ENCODE peak calls at places on chromosome 15, in nine cellular contexts. G is SK-N-SH; X is colonic mucosa; A is lung; N is CD8-positive, alpha-beta T cell; W is cardiac muscle cell; Q is H1; S is heart right ventricle; H is spleen. L is an unnamed sample.

GRCh38 chr15:69952210-69952555 is 145.5 kb downstream of the TLE3 start:
- DNase-seq in S (no peak), Q (no peak), X (no peak), G (no peak), W (no peak), A (no peak), H (no peak), N (no peak), L (no peak)

GRCh38 chr15:47364671-47365141 is 352.6 kb upstream of the SEMA6D start:
- DNase-seq in H (no peak), Q (no peak), G (peak; percentile 65), W (no peak), A (no peak), S (no peak), N (no peak), X (no peak), L (no peak)

GRCh38 chr15:81530271-81530670 is 156.3 kb upstream of the TMC3 start:
- DNase-seq in X (no peak), W (no peak), H (no peak), N (no peak), Q (no peak), G (no peak), A (no peak), S (no peak), L (no peak)

GRCh38 chr15:88625943-88626741 is 5.0 kb downstream of the AEN start:
- DNase-seq in H (no peak), G (no peak), Q (no peak), W (no peak), S (no peak), N (no peak), X (no peak), A (no peak), L (no peak)

GRCh38 chr15:42491540-42492225 is 742 bp upstream of the ZNF106 start:
- DNase-seq in A (peak; percentile 46), S (no peak), X (no peak), Q (no peak), G (no peak), W (peak; percentile 68), N (no peak), H (no peak), L (no peak)

GRCh38 chr15:70339551-70340517 is 242.1 kb upstream of the TLE3 start:
- DNase-seq in G (peak; percentile 68), Q (peak; percentile 28), H (no peak), S (no peak), W (peak; percentile 56), X (no peak), N (no peak), A (peak; percentile 51), L (no peak)

GRCh38 chr15:77869021-77869895 is 208.3 kb downstream of the TBC1D2B start:
- DNase-seq in A (no peak), H (peak; percentile 46), W (no peak), X (no peak), S (no peak), G (no peak), Q (no peak), N (no peak), L (no peak)

GRCh38 chr15:101322016-101322695 is 27.1 kb upstream of the SNRPA1 start:
- DNase-seq in N (no peak), X (no peak), S (no peak), G (no peak), Q (peak; percentile 27), A (no peak), H (no peak), W (no peak), L (peak; percentile 6)

GRCh38 chr15:41840092-41840491 is 1.4 kb downstream of the PLA2G4B start:
- DNase-seq in W (no peak), X (no peak), H (no peak), S (no peak), Q (no peak), G (no peak), A (no peak), N (no peak), L (no peak)

GRCh38 chr15:49225572-49226281 is 55.7 kb downstream of the GALK2 start:
- DNase-seq in X (no peak), N (no peak), S (no peak), A (no peak), W (peak; percentile 81), Q (peak; percentile 78), H (no peak), G (peak; percentile 14), L (no peak)

GRCh38 chr15:56831467-56831866 is 87.0 kb upstream of the TCF12 start:
- DNase-seq in G (no peak), Q (no peak), A (no peak), N (no peak), H (no peak), S (no peak), X (no peak), W (no peak), L (no peak)

GRCh38 chr15:37206690-37207089 is 106.3 kb upstream of the MEIS2 start:
- DNase-seq in W (no peak), Q (no peak), H (no peak), A (no peak), S (no peak), X (no peak), N (no peak), G (no peak), L (no peak)

GRCh38 chr15:90564109-90564508 is 34.4 kb downstream of the CRTC3 start:
- DNase-seq in H (no peak), A (no peak), W (no peak), N (no peak), Q (no peak), X (no peak), S (no peak), G (no peak), L (no peak)

GRCh38 chr15:40511472-40512133 is 40.8 kb downstream of the CHST14 start:
- DNase-seq in N (no peak), Q (peak; percentile 85), A (peak; percentile 78), H (peak; percentile 89), X (peak; percentile 88), W (peak; percentile 63), S (peak; percentile 89), G (peak; percentile 82), L (peak; percentile 89)

GRCh38 chr15:40516322-40516721 is 45.5 kb downstream of the CHST14 start:
- DNase-seq in Q (no peak), X (no peak), S (no peak), G (no peak), H (no peak), A (no peak), W (no peak), N (no peak), L (no peak)

GRCh38 chr15:40510201-40510600 is 39.4 kb downstream of the CHST14 start:
- DNase-seq in A (no peak), H (no peak), S (no peak), N (no peak), G (no peak), Q (no peak), W (peak; percentile 33), X (no peak), L (no peak)

GRCh38 chr15:40511093-40511471 is 40.3 kb downstream of the CHST14 start:
- DNase-seq in N (peak; percentile 69), X (peak; percentile 21), Q (no peak), W (peak; percentile 14), A (no peak), S (no peak), H (peak; percentile 77), G (no peak), L (peak; percentile 15)

GRCh38 chr15:40512440-40512839 is 41.7 kb downstream of the CHST14 start:
- DNase-seq in W (no peak), G (no peak), H (no peak), A (no peak), S (no peak), Q (no peak), N (no peak), X (no peak), L (no peak)
- H3K27me3 ChIP-seq in W (peaks cover 52% of the 10 kb centered on the region), G (no peaks in the 10 kb centered on the region), H (peaks cover 49% of the 10 kb centered on the region), A (no peaks in the 10 kb centered on the region), S (no peaks in the 10 kb centered on the region), Q (no peaks in the 10 kb centered on the region), N (peaks cover 15% of the 10 kb centered on the region), X (no peaks in the 10 kb centered on the region), L (no peaks in the 10 kb centered on the region)

DNA sequence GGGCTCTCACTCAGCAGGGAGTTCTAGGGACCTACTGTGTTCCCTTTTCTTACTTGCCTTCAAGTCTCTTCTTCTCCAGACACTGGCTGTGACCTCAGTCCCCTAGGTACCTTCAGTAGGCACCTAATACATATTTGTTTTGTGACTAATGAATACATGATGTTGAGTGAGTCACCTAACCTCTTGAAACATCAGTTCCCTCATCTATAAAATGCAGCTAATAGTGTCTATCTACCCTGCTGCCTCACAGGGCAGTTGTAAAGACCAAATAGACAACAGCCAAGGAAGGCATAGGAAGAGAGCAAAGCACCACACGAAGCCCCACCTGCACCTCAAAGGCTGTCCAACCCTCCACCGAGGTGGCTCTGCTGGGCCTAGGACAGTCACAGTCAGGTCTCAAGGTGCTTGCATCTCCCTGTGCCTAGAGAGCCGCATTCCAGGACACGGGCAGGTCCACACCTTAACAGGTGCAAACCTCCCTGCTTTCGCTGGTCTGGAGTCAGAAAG is 29.1 kb downstream of the DAPK2 start:
- DNase-seq in A (no peak), X (no peak), W (no peak), N (no peak), H (no peak), Q (no peak), S (no peak), G (no peak), L (no peak)
- H3K4me1 ChIP-seq in A (peaks cover 12% of the 10 kb centered on the region), X (peaks cover 18% of the 10 kb centered on the region), W (peaks cover 7% of the 10 kb centered on the region), N (no peaks in the 10 kb centered on the region), H (peaks cover 14% of the 10 kb centered on the region), Q (no peaks in the 10 kb centered on the region), S (peaks cover 60% of the 10 kb centered on the region), G (peaks cover 13% of the 10 kb centered on the region), L (peaks cover 86% of the 10 kb centered on the region)

GRCh38 chr15:96345560-96346389 is 15.3 kb downstream of the NR2F2 start:
- DNase-seq in S (peak; percentile 69), Q (peak; percentile 73), A (peak; percentile 68), H (peak; percentile 86), X (peak; percentile 62), N (no peak), G (peak; percentile 87), W (peak; percentile 85), L (peak; percentile 69)
- TF ChIP-seq CTCF in S (peak; percentile 78), Q (peak; percentile 54), A (peak; percentile 13), H (peak; percentile 40), X (peak; percentile 31), N (no peak), G (peak; percentile 76), W (peak; percentile 57), L (peak; percentile 76)

GRCh38 chr15:96359772-96360498 is 29.4 kb downstream of the NR2F2 start:
- DNase-seq in G (peak; percentile 24), A (no peak), W (peak; percentile 42), X (no peak), S (peak; percentile 42), H (peak; percentile 74), N (no peak), Q (peak; percentile 74), L (no peak)

GRCh38 chr15:96358795-96359190 is 28.3 kb downstream of the NR2F2 start:
- DNase-seq in G (peak; percentile 17), W (no peak), H (no peak), X (no peak), A (no peak), S (no peak), N (no peak), Q (no peak), L (no peak)

GRCh38 chr15:96356494-96357455 is 26.3 kb downstream of the NR2F2 start:
- DNase-seq in H (peak; percentile 87), Q (peak; percentile 96), X (peak; percentile 89), S (peak; percentile 85), A (peak; percentile 78), W (peak; percentile 88), G (peak; percentile 86), N (peak; percentile 50), L (peak; percentile 78)

GRCh38 chr15:96359371-96359771 is 28.9 kb downstream of the NR2F2 start:
- DNase-seq in H (no peak), A (no peak), W (no peak), N (no peak), Q (no peak), S (no peak), X (no peak), G (peak; percentile 17), L (no peak)

GRCh38 chr15:96358006-96358794 is 27.7 kb downstream of the NR2F2 start:
- DNase-seq in A (no peak), G (peak; percentile 31), X (no peak), W (no peak), S (no peak), Q (no peak), N (no peak), H (no peak), L (no peak)
- H3K27me3 ChIP-seq in A (no peaks in the 10 kb centered on the region), G (peaks cover 90% of the 10 kb centered on the region), X (peaks cover 58% of the 10 kb centered on the region), W (peaks cover 100% of the 10 kb centered on the region), S (peaks cover 74% of the 10 kb centered on the region), Q (peaks cover 96% of the 10 kb centered on the region), N (peaks cover 55% of the 10 kb centered on the region), H (peaks cover 100% of the 10 kb centered on the region), L (peaks cover 12% of the 10 kb centered on the region)

L was measured in body of pancreas.